ENCODE peak calls at places on chromosomes 16 and 17, in four cellular contexts. W, E, R and B are unnamed samples. For H3K9me3, the result is how much of the 10 kb centered on the place peaks cover.

GRCh38 chr17:81607431-81607830 is 29.5 kb downstream of the NPLOC4 start:
- DNase-seq in W (no peak), E (no peak), R (no peak), B (no peak)

GRCh38 chr17:36148559-36149295 is 27.7 kb downstream of the TBC1D3B start:
- DNase-seq in W (peak), E (peak), R (peak), B (peak)

GRCh38 chr17:20084621-20085282 is 75.6 kb downstream of the SPECC1 start:
- DNase-seq in W (no peak), E (no peak), R (no peak), B (no peak)

GRCh38 chr17:3773511-3773910 is 27.5 kb downstream of the ITGAE start:
- DNase-seq in W (no peak), E (no peak), R (no peak), B (no peak)

GRCh38 chr17:19271751-19272357 is 34.7 kb downstream of the EPN2 start:
- DNase-seq in W (no peak), E (no peak), R (no peak), B (no peak)

GRCh38 chr17:65074778-65075250 is 18.3 kb upstream of the GNA13 start:
- DNase-seq in W (no peak), E (no peak), R (no peak), B (no peak)

GRCh38 chr16:72947379-72948237 is 100.3 kb downstream of the ZFHX3 start:
- DNase-seq in W (peak), E (no peak), R (no peak), B (no peak)

GRCh38 chr16:1977875-1978268 is 3.4 kb downstream of the NOXO1 start:
- DNase-seq in W (no peak), E (no peak), R (no peak), B (no peak)

GRCh38 chr16:86906608-86907007 is 328.3 kb downstream of the FOXL1 start:
- DNase-seq in W (no peak), E (no peak), R (no peak), B (no peak)

GRCh38 chr16:30896203-30896889 is at the start of gene CTF1:
- DNase-seq in W (peak), E (peak), R (peak), B (peak)

GRCh38 chr16:30894540-30895368 is 877 bp upstream of the BCL7C start:
- DNase-seq in W (no peak), E (no peak), R (no peak), B (no peak)

GRCh38 chr16:30896890-30897730 is 696 bp downstream of the CTF1 start:
- DNase-seq in W (peak), E (peak), R (peak), B (peak)

GRCh38 chr16:30893744-30894539 is at the start of gene BCL7C:
- DNase-seq in W (peak), E (peak), R (peak), B (peak)

GRCh38 chr16:30895592-30896202 is 717 bp upstream of the CTF1 start:
- DNase-seq in W (no peak), E (peak), R (no peak), B (no peak)
- H3K4me3 ChIP-seq in W (peak), E (peak), R (peak), B (peak)

DNA sequence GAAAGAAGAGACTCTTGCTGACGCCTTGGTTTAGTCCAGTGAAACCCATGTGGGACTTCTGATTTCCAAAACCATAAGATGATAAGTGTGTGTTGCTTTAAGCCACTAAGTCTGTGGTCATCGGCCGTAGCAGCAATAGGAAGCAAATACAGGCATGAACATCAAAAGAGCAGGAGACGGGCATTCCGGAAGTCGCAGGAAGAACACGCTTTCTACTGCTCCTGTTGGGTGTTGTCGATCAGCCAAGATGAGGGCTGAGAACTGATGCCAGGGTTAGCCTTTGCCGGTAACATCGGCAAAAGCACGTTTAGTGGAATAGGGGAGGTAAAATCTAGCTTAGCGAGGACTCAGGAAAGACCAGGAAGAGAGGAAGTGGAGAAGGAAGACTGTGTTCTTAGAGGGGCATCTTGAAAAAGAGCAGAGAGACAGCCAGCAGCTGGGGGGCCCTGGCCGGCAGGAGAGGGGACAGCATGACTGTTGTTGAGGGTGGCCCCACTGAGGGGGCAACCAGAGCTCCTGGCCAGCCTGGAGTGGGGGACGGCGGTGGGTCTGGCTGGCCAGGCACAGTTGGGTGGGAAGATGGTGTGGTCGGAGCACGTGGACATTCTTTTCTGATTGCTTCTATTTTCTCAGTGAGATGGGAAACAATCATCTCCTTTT is 109.7 kb downstream of the METRNL start:
- DNase-seq in W (no peak), E (no peak), R (no peak), B (peak)
- H3K9me3 ChIP-seq in W (under half), E (under half), R (under half), B (under half)

DNA sequence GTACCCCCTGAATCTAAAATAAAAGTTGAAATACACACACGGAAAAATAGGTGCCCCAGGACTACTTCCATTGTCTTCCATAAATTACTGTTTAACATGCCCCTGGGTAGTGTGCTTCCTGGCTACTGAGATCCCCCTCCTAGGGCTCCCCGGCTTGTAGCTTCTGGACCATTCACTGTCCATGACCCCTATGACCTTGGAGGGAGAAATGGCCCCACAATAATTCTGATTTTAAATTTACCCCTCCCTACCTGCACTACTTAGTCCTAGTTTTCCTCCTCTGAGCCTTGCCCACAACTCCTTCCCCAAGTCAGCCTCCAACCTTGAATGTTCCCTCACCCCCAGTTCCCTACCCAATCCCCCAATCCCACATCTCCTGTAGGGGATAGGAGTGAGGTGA is 9.6 kb upstream of the MSL1 start:
- DNase-seq in W (no peak), E (no peak), R (no peak), B (no peak)
- H3K4me3 ChIP-seq in W (no peak), E (no peak), R (no peak), B (no peak)

GRCh38 chr16:85662036-85662812 is 26.5 kb downstream of the GINS2 start:
- DNase-seq in W (peak), E (no peak), R (no peak), B (no peak)

GRCh38 chr16:85664580-85665372 is 24.0 kb downstream of the GINS2 start:
- DNase-seq in W (no peak), E (no peak), R (no peak), B (no peak)

GRCh38 chr16:85665373-85665740 is 23.4 kb downstream of the GINS2 start:
- DNase-seq in W (no peak), E (no peak), R (no peak), B (no peak)

GRCh38 chr16:85662976-85663830 is 25.6 kb downstream of the GINS2 start:
- DNase-seq in W (no peak), E (no peak), R (no peak), B (no peak)

GRCh38 chr16:85663891-85664321 is 24.8 kb downstream of the GINS2 start:
- DNase-seq in W (no peak), E (no peak), R (no peak), B (no peak)
- H3K9me3 ChIP-seq in W (under half), E (under half), R (under half), B (under half)

DNA sequence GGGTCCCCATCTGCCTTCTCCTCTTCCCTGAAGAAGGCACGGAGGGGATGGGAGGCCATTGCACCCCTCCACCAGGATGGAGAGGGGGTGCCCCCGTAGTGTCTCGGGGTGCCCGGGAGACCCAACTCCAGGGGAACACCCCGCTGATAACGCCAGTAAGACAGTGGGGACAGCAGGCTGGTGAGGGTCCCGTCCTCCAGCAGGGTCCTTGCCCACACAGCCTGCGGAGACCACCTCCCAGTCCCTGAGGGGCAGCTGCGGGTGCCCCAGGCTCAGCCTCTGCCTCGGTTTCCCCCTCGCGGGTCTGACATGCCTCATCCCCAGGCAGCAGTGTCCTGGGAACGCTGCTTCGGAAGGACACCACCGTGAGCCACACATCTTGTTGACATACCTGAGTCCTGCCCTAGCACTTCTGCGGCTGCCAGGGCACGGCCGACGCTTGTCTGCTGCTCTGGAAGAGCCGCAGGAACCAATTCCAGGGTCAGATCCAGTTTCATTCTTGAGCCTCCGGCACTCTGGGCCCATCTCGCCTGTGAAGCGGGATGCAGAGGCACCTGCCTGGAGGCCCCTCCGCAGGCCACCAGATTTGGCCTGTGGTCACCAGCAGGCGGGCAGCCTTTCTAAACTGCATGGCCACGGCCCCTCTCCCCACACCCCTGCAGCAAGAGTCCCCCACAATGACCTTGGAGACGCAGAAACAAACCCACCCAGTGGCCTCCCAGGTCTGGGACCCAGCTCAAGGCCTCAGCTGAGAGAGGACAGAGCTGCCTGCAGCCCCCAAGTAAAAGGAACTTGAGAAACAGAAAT is 39.9 kb upstream of the ZC3H18 start:
- DNase-seq in W (no peak), E (no peak), R (no peak), B (no peak)
- H3K4me3 ChIP-seq in W (no peak), E (no peak), R (no peak), B (no peak)

GRCh38 chr17:22512506-22512905 is 820.2 kb downstream of the KCNJ18 start:
- DNase-seq in W (no peak), E (no peak), R (no peak), B (no peak)
- H3K9me3 ChIP-seq in W (under half), E (under half), R (under half), B (under half)

GRCh38 chr17:58082341-58082869 is 814 bp upstream of the DYNLL2 start:
- DNase-seq in W (no peak), E (no peak), R (no peak), B (no peak)
- H3K4me3 ChIP-seq in W (no peak), E (peak), R (peak), B (peak)